ENCODE peak calls at places on chromosomes 13 and 19, in four cellular contexts. K, G, C and J are unnamed samples.
A peak's percentile ranks its signal among the peaks of the same experiment; 100 is the strongest.

GRCh38 chr19:33022472-33023116 is 42.1 kb downstream of the RHPN2 start:
- DNase-seq in K (no peak), G (no peak), C (no peak), J (no peak)

GRCh38 chr13:57624565-57625435 is 6.7 kb upstream of the PCDH17 start:
- DNase-seq in K (peak; percentile 68), G (no peak), C (peak; percentile 31), J (no peak)

GRCh38 chr13:35279500-35279899 is 197.0 kb downstream of the MAB21L1 start:
- DNase-seq in K (no peak), G (no peak), C (no peak), J (no peak)

GRCh38 chr19:51807925-51808324 is 13.0 kb downstream of the FPR3 start:
- DNase-seq in K (no peak), G (no peak), C (no peak), J (no peak)

GRCh38 chr19:5695649-5696195 is 5.6 kb downstream of the RPL36 start:
- DNase-seq in K (no peak), G (no peak), C (no peak), J (no peak)

GRCh38 chr13:95560387-95560786 is 7.9 kb downstream of the CLDN10 start:
- DNase-seq in K (no peak), G (no peak), C (no peak), J (no peak)

GRCh38 chr13:48491423-48492122 is 41.3 kb downstream of the RCBTB2 start:
- DNase-seq in K (no peak), G (no peak), C (no peak), J (no peak)

GRCh38 chr13:60016229-60016628 is 147.5 kb downstream of the DIAPH3 start:
- DNase-seq in K (no peak), G (no peak), C (no peak), J (no peak)

GRCh38 chr13:27168870-27169525 is 2.6 kb downstream of the USP12 start:
- DNase-seq in K (no peak), G (no peak), C (no peak), J (no peak)

GRCh38 chr13:24185591-24186232 is 25.2 kb downstream of the SPATA13 start:
- DNase-seq in K (peak; percentile 29), G (no peak), C (no peak), J (no peak)

GRCh38 chr13:46571941-46572340 is 19.0 kb downstream of the LRCH1 start:
- DNase-seq in K (no peak), G (no peak), C (no peak), J (no peak)

GRCh38 chr13:76833465-76833864 is 52.7 kb downstream of the KCTD12 start:
- DNase-seq in K (no peak), G (no peak), C (no peak), J (no peak)

GRCh38 chr13:111900390-111901180 is 166.4 kb upstream of the SOX1 start:
- DNase-seq in K (no peak), G (no peak), C (no peak), J (peak; percentile 78)

GRCh38 chr13:48775804-48776203 is 122.1 kb downstream of the CYSLTR2 start:
- DNase-seq in K (peak; percentile 92), G (no peak), C (no peak), J (no peak)

GRCh38 chr19:56639217-56639616 is 3.7 kb upstream of the SMIM17 start:
- DNase-seq in K (peak; percentile 8), G (no peak), C (no peak), J (no peak)

GRCh38 chr19:34677386-34678084 is at the start of gene ZNF302:
- DNase-seq in K (peak; percentile 99), G (peak; percentile 97), C (peak; percentile 93), J (peak; percentile 98)
- TF ChIP-seq CTCF in K (no peak), G (no peak), C (no peak), J (no peak)

DNA sequence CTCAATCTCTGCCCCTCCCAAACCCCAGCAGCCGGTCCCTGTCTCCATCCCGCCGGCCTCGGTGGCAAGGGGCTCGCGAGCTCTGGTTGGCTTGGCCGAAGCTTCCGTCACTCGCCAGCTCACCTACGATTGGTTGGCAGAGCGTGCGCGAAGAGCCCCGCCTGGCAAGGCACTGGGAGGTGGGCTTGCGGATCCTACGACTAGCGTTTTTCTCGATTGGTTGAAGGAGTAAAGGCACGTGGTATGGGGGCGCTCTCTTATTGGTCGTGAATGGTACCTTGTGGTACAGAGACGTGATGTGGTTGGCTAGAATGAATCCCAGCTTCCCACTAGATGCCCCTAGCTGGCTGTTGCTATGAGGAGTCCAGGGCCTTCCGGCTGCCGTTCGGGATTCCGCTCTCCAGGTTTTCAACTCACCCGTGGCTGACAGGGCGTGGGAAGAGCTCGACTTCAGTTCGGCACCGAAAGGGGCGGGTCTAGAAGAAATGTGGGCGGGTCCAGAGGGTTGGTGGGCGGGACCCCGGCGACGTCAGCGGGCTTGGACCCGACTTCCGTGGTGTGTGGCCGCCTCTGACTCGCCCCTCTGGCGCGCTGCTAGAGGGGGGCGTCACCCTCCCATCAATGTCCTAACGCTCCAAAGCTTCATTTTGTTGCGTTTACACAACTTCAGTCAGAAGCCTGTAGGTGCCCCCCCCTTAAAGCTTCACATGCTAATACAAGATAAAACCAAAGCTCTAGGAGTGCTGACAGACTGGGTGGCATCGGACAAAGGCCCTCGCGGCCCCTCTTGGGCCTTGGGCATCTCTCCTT is 847 bp upstream of the RAP2A start:
- DNase-seq in K (peak; percentile 100), G (peak; percentile 98), C (peak; percentile 85), J (peak; percentile 100)
- TF ChIP-seq CTCF in K (no peak), G (no peak), C (no peak), J (no peak)

GRCh38 chr19:7534531-7534980 is 961 bp upstream of the PNPLA6 start:
- DNase-seq in K (peak; percentile 81), G (peak; percentile 68), C (peak; percentile 68), J (peak; percentile 87)
- TF ChIP-seq CTCF in K (peak; percentile 29), G (no peak), C (peak; percentile 14), J (peak; percentile 25)

DNA sequence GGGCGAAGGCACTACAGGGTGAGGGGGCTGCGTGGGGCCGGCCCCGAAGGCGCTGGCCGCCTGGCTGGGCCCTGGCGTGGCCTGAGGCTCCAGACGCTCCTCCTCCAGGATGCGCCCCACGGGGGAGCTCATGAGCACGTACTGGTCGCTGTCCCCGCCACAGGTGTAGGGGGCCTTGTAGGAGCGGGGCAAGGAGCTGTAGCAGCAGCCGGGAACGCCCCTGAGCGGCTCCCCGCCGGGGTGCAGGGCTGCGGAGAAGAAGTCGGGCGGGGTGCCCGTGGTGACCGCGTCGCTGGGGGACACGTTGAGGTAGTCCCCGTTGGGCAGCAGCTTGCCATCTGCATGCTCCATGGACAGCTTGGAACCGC is 3.0 kb downstream of the IRS2 start:
- DNase-seq in K (no peak), G (peak; percentile 27), C (no peak), J (no peak)
- TF ChIP-seq CTCF in K (no peak), G (no peak), C (no peak), J (no peak)